ENCODE peak calls at places on chromosomes 11 and 22, in five cellular contexts. U is activated T-helper 1 cell treated with anti-CD3 and anti-CD28 coated beads, Interleukin-12 subunit alpha, Interleukin-12 subunit beta, Interleukin-2, Interleukin-4 antibody, amounts not matched to agents 30 ng/mL and 10 ng/mL and 1 ng/mL, durations not matched to agents 14 hours and 24 hours and 36 hours; G is breast epithelium; K is HTR-8/SVneo; T is substantia nigra. W is an unnamed sample.

GRCh38 chr11:95835768-95836488 is 45.6 kb downstream of the CEP57 start:
- DNase-seq in G (peak), T (peak), K (peak), U (peak), W (peak)

GRCh38 chr22:20436309-20437252 is 1.0 kb downstream of the SCARF2 start:
- DNase-seq in G (no peak), K (no peak), T (no peak), U (no peak), W (peak)

GRCh38 chr11:79167510-79168188 is 273.2 kb downstream of the TENM4 start:
- DNase-seq in G (no peak), T (no peak), K (no peak), U (no peak), W (no peak)

GRCh38 chr11:119602745-119603373 is 126.1 kb downstream of the NECTIN1 start:
- DNase-seq in G (no peak), U (no peak), K (no peak), T (no peak), W (no peak)

GRCh38 chr11:86041975-86042378 is 26.9 kb downstream of the PICALM start:
- DNase-seq in T (peak), K (peak), U (peak), G (no peak), W (peak)

GRCh38 chr11:61948505-61948904 is 1.6 kb upstream of the BEST1 start:
- DNase-seq in G (no peak), K (no peak), U (no peak), T (no peak), W (no peak)

GRCh38 chr11:62593434-62594044 is 2.2 kb upstream of the TUT1 start:
- DNase-seq in T (peak), K (peak), U (peak), G (no peak), W (peak)

GRCh38 chr11:104275992-104276391 is 112.0 kb upstream of the PDGFD start:
- DNase-seq in G (no peak), T (no peak), K (peak), U (no peak), W (peak)

GRCh38 chr11:35907648-35908431 is 36.0 kb upstream of the LDLRAD3 start:
- DNase-seq in G (no peak), K (peak), U (no peak), T (no peak), W (peak)

GRCh38 chr22:29654420-29654819 is 51.0 kb downstream of the NF2 start:
- DNase-seq in U (no peak), G (no peak), K (no peak), T (no peak), W (no peak)

GRCh38 chr11:68143310-68143689 is 22.1 kb upstream of the CHKA start:
- DNase-seq in U (no peak), T (no peak), K (no peak), G (no peak), W (no peak)

GRCh38 chr22:37419916-37420655 is 7.2 kb downstream of the ELFN2 start:
- DNase-seq in G (no peak), T (no peak), U (peak), K (no peak), W (no peak)

GRCh38 chr22:40759294-40759840 is 59.8 kb downstream of the SLC25A17 start:
- DNase-seq in U (no peak), G (no peak), T (no peak), K (no peak), W (no peak)

W was measured in foreskin fibroblast.